ENCODE peak calls at places on chromosomes 2 and 18, in ten cellular contexts. P, W, N, J, I, Z, Y, F, H and Q are unnamed samples.

GRCh38 chr18:76209597-76209996 is 285.4 kb downstream of the ZNF516 start:
- DNase-seq in N (no peak), W (peak), J (no peak), Z (no peak), I (no peak), P (no peak), Y (no peak), F (no peak), H (no peak), Q (peak)

GRCh38 chr2:132620115-132620514 is 49.9 kb downstream of the LYPD1 start:
- DNase-seq in Z (no peak), Y (no peak), J (no peak), F (no peak), N (no peak), I (no peak), W (peak), P (no peak), H (no peak), Q (peak)

GRCh38 chr2:3487931-3488554 is 31.3 kb downstream of the ADI1 start:
- DNase-seq in W (no peak), F (no peak), Z (no peak), N (no peak), J (no peak), I (no peak), Y (peak), P (no peak), H (peak), Q (no peak)

GRCh38 chr18:39519741-39520140 is 1954.1 kb upstream of the CELF4 start:
- DNase-seq in Z (no peak), P (no peak), W (no peak), H (no peak), Y (no peak), N (no peak), J (no peak), I (no peak), F (no peak), Q (no peak)

GRCh38 chr18:56691530-56691929 is 40.4 kb downstream of the WDR7 start:
- DNase-seq in H (no peak), I (no peak), J (no peak), Y (no peak), Z (no peak), P (no peak), N (no peak), W (no peak), F (no peak), Q (no peak)

GRCh38 chr2:38266382-38267051 is 110.6 kb downstream of the ATL2 start:
- DNase-seq in N (no peak), J (no peak), F (no peak), H (no peak), W (no peak), I (no peak), P (no peak), Z (no peak), Y (no peak), Q (no peak)

GRCh38 chr18:61334491-61334850 is 1.2 kb downstream of the CDH20 start:
- DNase-seq in H (no peak), Y (no peak), F (no peak), Z (no peak), J (no peak), P (no peak), I (peak), N (no peak), W (peak), Q (no peak)

GRCh38 chr2:237700583-237701032 is 73.2 kb downstream of the LRRFIP1 start:
- DNase-seq in J (no peak), H (peak), W (peak), P (peak), Z (no peak), N (peak), Y (no peak), I (peak), F (peak), Q (peak)

GRCh38 chr18:50218432-50219197 is 23.7 kb upstream of the MYO5B start:
- DNase-seq in I (no peak), N (peak), J (no peak), W (peak), P (peak), F (peak), H (no peak), Y (no peak), Z (no peak), Q (peak)
- TF ChIP-seq CTCF in I (peak), N (peak), J (peak), W (peak), P (peak), F (peak), H (peak), Y (peak), Z (peak), Q (peak)

DNA sequence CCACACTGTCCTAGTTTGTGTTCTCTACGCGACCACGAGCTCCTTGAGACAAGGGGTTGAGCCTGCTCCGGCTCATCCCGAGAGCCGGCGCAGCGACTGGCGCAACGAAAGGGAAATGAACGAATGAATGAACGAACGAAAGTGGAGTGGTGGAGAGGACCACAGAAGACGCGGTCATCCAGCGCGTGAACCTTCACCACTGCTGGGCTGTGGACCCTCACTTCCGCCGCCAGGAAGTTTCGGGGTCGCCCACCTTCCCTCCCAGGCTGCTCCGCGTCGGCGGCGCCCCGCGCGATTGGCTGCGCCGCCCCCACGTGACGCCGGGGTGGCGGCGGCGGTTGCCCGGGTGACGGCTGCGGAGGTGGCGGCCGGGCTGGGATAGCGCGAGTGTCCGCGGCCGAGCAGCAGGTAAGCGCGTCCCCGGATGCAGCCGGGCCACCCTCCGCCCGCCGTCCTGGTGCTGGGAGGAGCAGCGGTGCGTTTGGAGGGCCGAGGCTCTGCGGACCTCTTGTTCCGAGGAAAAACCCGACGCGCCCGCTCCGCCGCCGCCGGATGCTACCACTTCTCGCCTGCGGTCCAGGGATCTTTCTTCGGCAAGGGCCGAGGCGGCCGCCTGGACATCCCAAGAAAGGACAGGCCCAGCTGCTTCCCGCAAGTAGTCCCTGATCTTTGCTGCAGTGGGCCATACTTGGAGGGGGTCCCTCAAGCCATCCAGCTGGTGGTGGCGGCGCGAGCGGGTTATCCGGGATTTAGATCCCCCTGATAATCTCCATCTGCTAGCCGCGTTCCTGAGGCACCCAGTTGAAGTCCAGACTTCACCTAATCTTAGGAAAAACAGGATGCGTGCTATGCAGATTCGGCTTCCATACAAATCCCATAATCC is at the start of gene ARMC9:
- DNase-seq in N (peak), Y (peak), H (peak), Z (no peak), J (peak), F (peak), P (peak), W (peak), I (peak), Q (peak)
- TF ChIP-seq CTCF in N (no peak), Y (no peak), H (no peak), Z (no peak), J (no peak), F (no peak), P (no peak), W (no peak), I (no peak), Q (no peak)

DNA sequence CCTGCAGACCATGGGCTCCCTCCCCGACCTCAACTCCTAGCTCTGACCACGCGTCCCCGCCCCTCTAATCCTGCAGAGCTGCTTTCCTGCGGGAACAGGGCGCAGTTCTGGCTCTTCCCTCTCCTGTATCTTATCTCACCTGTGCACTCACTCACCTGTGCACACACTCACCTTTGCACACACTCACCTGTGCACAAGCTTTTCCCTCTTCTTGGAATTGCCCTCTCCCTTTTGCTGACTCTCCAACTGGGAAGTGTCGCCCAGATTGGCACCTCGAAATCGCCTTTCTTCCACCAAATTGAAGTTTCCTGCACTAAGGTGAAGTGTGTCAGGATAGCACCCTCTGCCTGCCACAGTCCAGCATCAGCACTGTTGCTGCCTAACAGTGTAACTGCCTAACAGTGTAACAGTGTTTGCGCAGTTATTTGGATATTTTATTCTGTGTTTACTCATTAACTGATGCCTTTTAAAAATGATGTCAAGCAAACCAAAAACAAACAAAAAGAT is 585 bp upstream of the CMPK2 start:
- DNase-seq in Z (no peak), J (peak), N (peak), W (peak), I (no peak), F (peak), Y (no peak), P (no peak), H (peak), Q (no peak)
- TF ChIP-seq CTCF in Z (peak), J (peak), N (peak), W (peak), I (peak), F (no peak), Y (no peak), P (peak), H (no peak), Q (peak)

GRCh38 chr18:55477537-55478300 is 110.3 kb downstream of the TCF4 start:
- DNase-seq in P (no peak), N (peak), W (peak), Y (no peak), I (no peak), H (no peak), F (no peak), Z (no peak), J (no peak), Q (peak)
- TF ChIP-seq CTCF in P (no peak), N (peak), W (no peak), Y (no peak), I (no peak), H (no peak), F (no peak), Z (peak), J (no peak), Q (peak)